ENCODE peak calls at places on chromosomes 7 and 10, in seven cellular contexts. One of them, this sample, is unnamed.

GRCh38 chr10:70130878-70131559 is 1.6 kb downstream of the AIFM2 start:
- DNase-seq in ovary: no peak
- DNase-seq in Peyer's patch: peak; percentile 38
- DNase-seq in H9: no peak
- DNase-seq in endothelial cell of umbilical vein: no peak
- DNase-seq in Karpas-422: no peak
- DNase-seq in GM23338: no peak
- DNase-seq in this sample: no peak

GRCh38 chr7:135427166-135427565 is 82.7 kb downstream of the CNOT4 start:
- DNase-seq in ovary: no peak
- DNase-seq in Peyer's patch: no peak
- DNase-seq in H9: no peak
- DNase-seq in endothelial cell of umbilical vein: no peak
- DNase-seq in Karpas-422: no peak
- DNase-seq in GM23338: no peak
- DNase-seq in this sample: no peak

GRCh38 chr10:79328147-79328701 is 19.0 kb upstream of the PPIF start:
- DNase-seq in ovary: no peak
- DNase-seq in Peyer's patch: no peak
- DNase-seq in H9: no peak
- DNase-seq in endothelial cell of umbilical vein: no peak
- DNase-seq in Karpas-422: no peak
- DNase-seq in GM23338: no peak
- DNase-seq in this sample: no peak

GRCh38 chr10:28975891-28976471 is 298.7 kb downstream of the BAMBI start:
- DNase-seq in ovary: no peak
- DNase-seq in Peyer's patch: no peak
- DNase-seq in H9: no peak
- DNase-seq in endothelial cell of umbilical vein: no peak
- DNase-seq in Karpas-422: no peak
- DNase-seq in GM23338: no peak
- DNase-seq in this sample: no peak

GRCh38 chr7:135317676-135318326 is 84.2 kb downstream of the STRA8 start:
- DNase-seq in ovary: no peak
- DNase-seq in Peyer's patch: peak; percentile 76
- DNase-seq in H9: no peak
- DNase-seq in endothelial cell of umbilical vein: no peak
- DNase-seq in Karpas-422: no peak
- DNase-seq in GM23338: peak; percentile 20
- DNase-seq in this sample: no peak

GRCh38 chr7:144050093-144050492 is 1.3 kb downstream of the OR2A5 start:
- DNase-seq in ovary: no peak
- DNase-seq in Peyer's patch: no peak
- DNase-seq in H9: no peak
- DNase-seq in endothelial cell of umbilical vein: no peak
- DNase-seq in Karpas-422: no peak
- DNase-seq in GM23338: no peak
- DNase-seq in this sample: no peak

GRCh38 chr10:77605466-77605865 is 32.1 kb downstream of the KCNMA1 start:
- DNase-seq in ovary: no peak
- DNase-seq in Peyer's patch: no peak
- DNase-seq in H9: peak; percentile 58
- DNase-seq in endothelial cell of umbilical vein: no peak
- DNase-seq in Karpas-422: no peak
- DNase-seq in GM23338: peak; percentile 44
- DNase-seq in this sample: no peak

GRCh38 chr7:84998665-84999064 is 188.2 kb downstream of the SEMA3D start:
- DNase-seq in ovary: no peak
- DNase-seq in Peyer's patch: no peak
- DNase-seq in H9: no peak
- DNase-seq in endothelial cell of umbilical vein: no peak
- DNase-seq in Karpas-422: no peak
- DNase-seq in GM23338: peak; percentile 53
- DNase-seq in this sample: no peak

GRCh38 chr7:105279688-105280007 is 109.1 kb downstream of the SRPK2 start:
- DNase-seq in ovary: no peak
- DNase-seq in Peyer's patch: no peak
- DNase-seq in H9: no peak
- DNase-seq in endothelial cell of umbilical vein: no peak
- DNase-seq in Karpas-422: no peak
- DNase-seq in GM23338: no peak
- DNase-seq in this sample: no peak

GRCh38 chr10:74223755-74224530 is 72.9 kb downstream of the ADK start:
- DNase-seq in ovary: no peak
- DNase-seq in Peyer's patch: no peak
- DNase-seq in H9: no peak
- DNase-seq in endothelial cell of umbilical vein: peak; percentile 79
- DNase-seq in Karpas-422: no peak
- DNase-seq in GM23338: no peak
- DNase-seq in this sample: no peak

GRCh38 chr7:150903627-150904026 is 51.3 kb downstream of the AOC1 start:
- DNase-seq in ovary: no peak
- DNase-seq in Peyer's patch: peak; percentile 70
- DNase-seq in H9: no peak
- DNase-seq in endothelial cell of umbilical vein: peak; percentile 86
- DNase-seq in Karpas-422: no peak
- DNase-seq in GM23338: no peak
- DNase-seq in this sample: peak; percentile 86

GRCh38 chr10:62166331-62167154 is 102.1 kb downstream of the RTKN2 start:
- DNase-seq in ovary: no peak
- DNase-seq in Peyer's patch: no peak
- DNase-seq in H9: no peak
- DNase-seq in endothelial cell of umbilical vein: no peak
- DNase-seq in Karpas-422: peak; percentile 89
- DNase-seq in GM23338: no peak
- DNase-seq in this sample: no peak

GRCh38 chr7:140625908-140626868 is 14.4 kb downstream of the DENND2A start:
- DNase-seq in ovary: peak; percentile 97
- DNase-seq in Peyer's patch: peak; percentile 63
- DNase-seq in H9: peak; percentile 94
- DNase-seq in endothelial cell of umbilical vein: peak; percentile 60
- DNase-seq in Karpas-422: no peak
- DNase-seq in GM23338: peak; percentile 77
- DNase-seq in this sample: no peak

GRCh38 chr7:512541-513311 is 6.9 kb downstream of the PDGFA start:
- DNase-seq in ovary: no peak
- DNase-seq in Peyer's patch: peak; percentile 85
- DNase-seq in H9: no peak
- DNase-seq in endothelial cell of umbilical vein: no peak
- DNase-seq in Karpas-422: no peak
- DNase-seq in GM23338: no peak
- DNase-seq in this sample: peak; percentile 90

GRCh38 chr10:12703141-12703540 is 298.4 kb downstream of the CCDC3 start:
- DNase-seq in ovary: no peak
- DNase-seq in Peyer's patch: no peak
- DNase-seq in H9: no peak
- DNase-seq in endothelial cell of umbilical vein: no peak
- DNase-seq in Karpas-422: no peak
- DNase-seq in GM23338: no peak
- DNase-seq in this sample: no peak
- H3K4me1 ChIP-seq in ovary: peaks cover 4% of the 10 kb centered on the region
- H3K4me1 ChIP-seq in Peyer's patch: no peaks in the 10 kb centered on the region
- H3K4me1 ChIP-seq in H9: no peaks in the 10 kb centered on the region
- H3K4me1 ChIP-seq in endothelial cell of umbilical vein: peaks cover 45% of the 10 kb centered on the region
- H3K4me1 ChIP-seq in Karpas-422: no peaks in the 10 kb centered on the region
- H3K4me1 ChIP-seq in GM23338: peaks cover 13% of the 10 kb centered on the region
- H3K4me1 ChIP-seq in this sample: peaks cover 20% of the 10 kb centered on the region

DNA sequence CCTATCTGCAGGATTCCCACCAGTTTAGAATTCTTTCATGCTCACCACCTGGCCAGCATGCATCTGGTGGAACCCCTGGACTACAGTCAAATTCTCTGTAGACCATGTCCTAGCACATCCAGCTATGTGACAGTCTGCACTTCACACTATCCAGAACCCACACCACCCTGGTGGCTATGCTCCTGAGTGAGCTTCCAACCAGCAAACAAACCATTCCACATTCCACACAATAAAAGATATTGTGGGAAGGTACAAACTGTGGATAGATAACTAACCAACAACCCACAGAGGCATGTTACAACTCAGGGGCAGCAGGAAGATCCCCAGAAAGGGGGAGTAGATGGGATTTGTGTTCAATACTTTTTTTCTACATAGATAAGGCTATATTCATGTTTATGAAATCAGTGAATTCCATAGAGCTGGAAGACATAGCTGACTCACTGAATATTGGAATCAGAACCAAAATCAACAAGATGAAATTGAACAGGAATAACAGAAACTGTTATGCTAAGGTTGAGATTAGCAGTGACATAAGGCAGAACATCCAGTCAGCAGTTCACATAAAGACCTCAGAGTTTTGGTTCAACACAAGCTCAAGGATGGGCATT is 72.5 kb downstream of the LRRC17 start:
- DNase-seq in ovary: no peak
- DNase-seq in Peyer's patch: no peak
- DNase-seq in H9: no peak
- DNase-seq in endothelial cell of umbilical vein: peak; percentile 39
- DNase-seq in Karpas-422: no peak
- DNase-seq in GM23338: no peak
- DNase-seq in this sample: no peak
- H3K27ac ChIP-seq in ovary: no peak overlapping the region
- H3K27ac ChIP-seq in Peyer's patch: no peak overlapping the region
- H3K27ac ChIP-seq in H9: no peak overlapping the region
- H3K27ac ChIP-seq in endothelial cell of umbilical vein: no peak overlapping the region
- H3K27ac ChIP-seq in Karpas-422: no peak overlapping the region
- H3K27ac ChIP-seq in GM23338: no peak overlapping the region
- H3K27ac ChIP-seq in this sample: no peak overlapping the region

GRCh38 chr10:22308390-22308789 is 7.8 kb upstream of the COMMD3 start:
- DNase-seq in ovary: no peak
- DNase-seq in Peyer's patch: no peak
- DNase-seq in H9: no peak
- DNase-seq in endothelial cell of umbilical vein: peak; percentile 36
- DNase-seq in Karpas-422: no peak
- DNase-seq in GM23338: no peak
- DNase-seq in this sample: no peak
- H3K4me1 ChIP-seq in ovary: no peaks in the 10 kb centered on the region
- H3K4me1 ChIP-seq in Peyer's patch: no peaks in the 10 kb centered on the region
- H3K4me1 ChIP-seq in H9: no peaks in the 10 kb centered on the region
- H3K4me1 ChIP-seq in endothelial cell of umbilical vein: no peaks in the 10 kb centered on the region
- H3K4me1 ChIP-seq in Karpas-422: peaks cover 6% of the 10 kb centered on the region
- H3K4me1 ChIP-seq in GM23338: no peaks in the 10 kb centered on the region
- H3K4me1 ChIP-seq in this sample: no peaks in the 10 kb centered on the region

GRCh38 chr7:80137410-80137809 is 2.8 kb downstream of the GNAI1 start:
- DNase-seq in ovary: no peak
- DNase-seq in Peyer's patch: no peak
- DNase-seq in H9: no peak
- DNase-seq in endothelial cell of umbilical vein: no peak
- DNase-seq in Karpas-422: no peak
- DNase-seq in GM23338: no peak
- DNase-seq in this sample: no peak
- H3K27ac ChIP-seq in ovary: no peak overlapping the region
- H3K27ac ChIP-seq in Peyer's patch: no peak overlapping the region
- H3K27ac ChIP-seq in H9: no peak overlapping the region
- H3K27ac ChIP-seq in endothelial cell of umbilical vein: no peak overlapping the region
- H3K27ac ChIP-seq in Karpas-422: no peak overlapping the region
- H3K27ac ChIP-seq in GM23338: no peak overlapping the region
- H3K27ac ChIP-seq in this sample: no peak overlapping the region

DNA sequence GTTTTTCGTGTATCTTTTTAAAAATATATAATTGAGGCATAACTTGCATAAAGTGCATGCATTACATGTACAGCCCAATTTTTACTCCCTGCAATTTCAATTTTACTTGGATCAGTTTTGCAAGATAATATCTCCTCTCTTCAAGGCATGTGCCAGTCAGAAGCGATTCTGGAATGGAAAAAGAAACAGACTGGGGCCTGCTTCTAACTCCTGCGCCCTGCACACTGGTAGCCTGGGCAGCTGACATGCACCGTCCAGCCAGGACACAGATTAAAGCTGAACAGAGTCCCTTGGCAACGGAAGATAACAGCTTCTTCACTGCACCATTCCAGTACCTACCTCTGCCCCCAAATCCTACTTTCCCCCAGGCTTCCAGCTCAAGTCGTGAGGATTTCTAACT is 182.1 kb downstream of the FAM107B start:
- DNase-seq in ovary: no peak
- DNase-seq in Peyer's patch: no peak
- DNase-seq in H9: peak; percentile 14
- DNase-seq in endothelial cell of umbilical vein: no peak
- DNase-seq in Karpas-422: no peak
- DNase-seq in GM23338: no peak
- DNase-seq in this sample: no peak
- H3K4me1 ChIP-seq in ovary: no peaks in the 10 kb centered on the region
- H3K4me1 ChIP-seq in Peyer's patch: peaks cover 14% of the 10 kb centered on the region
- H3K4me1 ChIP-seq in H9: peaks cover 2% of the 10 kb centered on the region
- H3K4me1 ChIP-seq in endothelial cell of umbilical vein: peaks cover 26% of the 10 kb centered on the region
- H3K4me1 ChIP-seq in Karpas-422: peaks cover 41% of the 10 kb centered on the region
- H3K4me1 ChIP-seq in GM23338: peaks cover 13% of the 10 kb centered on the region
- H3K4me1 ChIP-seq in this sample: peaks cover 5% of the 10 kb centered on the region

GRCh38 chr7:128215281-128215680 is 25.8 kb upstream of the LEP start:
- DNase-seq in ovary: no peak
- DNase-seq in Peyer's patch: no peak
- DNase-seq in H9: no peak
- DNase-seq in endothelial cell of umbilical vein: no peak
- DNase-seq in Karpas-422: no peak
- DNase-seq in GM23338: no peak
- DNase-seq in this sample: no peak

GRCh38 chr7:128219646-128220045 is 21.4 kb upstream of the LEP start:
- DNase-seq in ovary: no peak
- DNase-seq in Peyer's patch: no peak
- DNase-seq in H9: no peak
- DNase-seq in endothelial cell of umbilical vein: no peak
- DNase-seq in Karpas-422: no peak
- DNase-seq in GM23338: no peak
- DNase-seq in this sample: no peak

GRCh38 chr7:128217030-128217805 is 23.9 kb upstream of the LEP start:
- DNase-seq in ovary: no peak
- DNase-seq in Peyer's patch: no peak
- DNase-seq in H9: peak; percentile 79
- DNase-seq in endothelial cell of umbilical vein: no peak
- DNase-seq in Karpas-422: no peak
- DNase-seq in GM23338: peak; percentile 61
- DNase-seq in this sample: peak; percentile 81

GRCh38 chr7:128215739-128216138 is 25.3 kb upstream of the LEP start:
- DNase-seq in ovary: no peak
- DNase-seq in Peyer's patch: no peak
- DNase-seq in H9: no peak
- DNase-seq in endothelial cell of umbilical vein: no peak
- DNase-seq in Karpas-422: no peak
- DNase-seq in GM23338: no peak
- DNase-seq in this sample: no peak

DNA sequence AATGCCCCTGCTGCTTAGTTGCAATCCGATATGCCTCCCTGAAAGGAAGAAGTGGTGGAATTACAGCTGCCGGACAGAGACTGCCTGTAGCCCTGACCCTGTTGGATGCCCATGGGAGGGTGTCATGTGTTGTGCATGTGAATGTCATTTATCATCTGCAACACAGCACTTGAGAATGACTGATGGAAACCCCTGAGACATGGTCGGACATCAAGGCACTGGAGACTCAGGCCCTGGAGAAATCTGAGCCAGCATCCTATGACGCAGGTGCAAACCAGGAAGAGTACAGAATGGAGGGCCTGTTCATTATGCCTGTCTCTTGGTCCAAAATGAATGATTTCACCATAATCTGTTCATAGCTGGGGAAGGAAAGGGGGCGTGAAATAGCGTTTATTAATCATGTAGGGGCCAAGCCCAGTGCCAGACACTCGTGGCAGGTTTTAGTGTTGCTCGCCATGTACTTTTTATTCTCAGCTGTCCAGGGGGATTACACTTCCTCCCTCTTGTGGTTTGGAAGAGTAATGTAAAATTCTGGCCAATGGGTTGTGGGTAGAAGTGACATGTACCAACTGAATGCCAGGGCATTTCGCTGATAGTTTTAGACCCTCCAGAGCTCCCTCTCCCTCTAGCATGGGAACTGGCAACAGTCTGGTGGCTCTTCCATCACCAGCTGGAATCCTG is 23.0 kb upstream of the LEP start:
- DNase-seq in ovary: no peak
- DNase-seq in Peyer's patch: no peak
- DNase-seq in H9: no peak
- DNase-seq in endothelial cell of umbilical vein: no peak
- DNase-seq in Karpas-422: no peak
- DNase-seq in GM23338: peak; percentile 52
- DNase-seq in this sample: no peak
- H3K27ac ChIP-seq in ovary: no peak overlapping the region
- H3K27ac ChIP-seq in Peyer's patch: no peak overlapping the region
- H3K27ac ChIP-seq in H9: no peak overlapping the region
- H3K27ac ChIP-seq in endothelial cell of umbilical vein: no peak overlapping the region
- H3K27ac ChIP-seq in Karpas-422: no peak overlapping the region
- H3K27ac ChIP-seq in GM23338: no peak overlapping the region
- H3K27ac ChIP-seq in this sample: no peak overlapping the region

This sample was measured in left lung.